ENCODE peak calls at places on chromosomes 11 and 22, in nine cellular contexts. One of them, this sample, is unnamed.

GRCh38 chr11:2702771-2703486 is 3.1 kb upstream of the KCNQ1OT1 start:
- DNase-seq in HEK293T: no peak
- DNase-seq in nephron progenitor cell: no peak
- DNase-seq in neuronal stem cell: no peak
- DNase-seq in NCI-H1092: no peak
- DNase-seq in HCEC 1CT: no peak
- DNase-seq in NCI-H446: no peak
- DNase-seq in BE2C: no peak
- DNase-seq in H9: no peak
- DNase-seq in this sample: peak

GRCh38 chr22:43385770-43386641 is 25.8 kb upstream of the MPPED1 start:
- DNase-seq in NCI-H1092: peak
- DNase-seq in HCEC 1CT: peak
- DNase-seq in neuronal stem cell: peak
- DNase-seq in NCI-H446: peak
- DNase-seq in H9: peak
- DNase-seq in HEK293T: peak
- DNase-seq in nephron progenitor cell: peak
- DNase-seq in BE2C: peak
- DNase-seq in this sample: peak

GRCh38 chr11:72595292-72595684 is 78.9 kb downstream of the PDE2A start:
- DNase-seq in BE2C: no peak
- DNase-seq in H9: no peak
- DNase-seq in HEK293T: no peak
- DNase-seq in HCEC 1CT: no peak
- DNase-seq in nephron progenitor cell: no peak
- DNase-seq in neuronal stem cell: peak
- DNase-seq in NCI-H446: no peak
- DNase-seq in NCI-H1092: no peak
- DNase-seq in this sample: no peak

GRCh38 chr11:35043933-35044332 is 95.0 kb upstream of the CD44 start:
- DNase-seq in neuronal stem cell: no peak
- DNase-seq in H9: no peak
- DNase-seq in NCI-H446: peak
- DNase-seq in BE2C: no peak
- DNase-seq in nephron progenitor cell: no peak
- DNase-seq in NCI-H1092: no peak
- DNase-seq in HCEC 1CT: no peak
- DNase-seq in HEK293T: no peak
- DNase-seq in this sample: no peak

GRCh38 chr11:47258317-47258902 is 614 bp downstream of the NR1H3 start:
- DNase-seq in BE2C: no peak
- DNase-seq in NCI-H446: no peak
- DNase-seq in NCI-H1092: no peak
- DNase-seq in H9: no peak
- DNase-seq in nephron progenitor cell: no peak
- DNase-seq in HEK293T: no peak
- DNase-seq in HCEC 1CT: no peak
- DNase-seq in neuronal stem cell: no peak
- DNase-seq in this sample: peak

GRCh38 chr11:79472736-79473536 is 32.1 kb upstream of the TENM4 start:
- DNase-seq in HCEC 1CT: no peak
- DNase-seq in NCI-H1092: no peak
- DNase-seq in BE2C: no peak
- DNase-seq in nephron progenitor cell: no peak
- DNase-seq in NCI-H446: no peak
- DNase-seq in H9: peak
- DNase-seq in neuronal stem cell: no peak
- DNase-seq in HEK293T: no peak
- DNase-seq in this sample: no peak

GRCh38 chr22:43186272-43187170 is at the start of gene TTLL12:
- DNase-seq in HCEC 1CT: peak
- DNase-seq in NCI-H1092: no peak
- DNase-seq in nephron progenitor cell: peak
- DNase-seq in NCI-H446: peak
- DNase-seq in neuronal stem cell: peak
- DNase-seq in BE2C: peak
- DNase-seq in HEK293T: peak
- DNase-seq in H9: peak
- DNase-seq in this sample: peak

GRCh38 chr11:130915556-130916237 is 582 bp downstream of the SNX19 start:
- DNase-seq in nephron progenitor cell: no peak
- DNase-seq in NCI-H446: no peak
- DNase-seq in BE2C: peak
- DNase-seq in HCEC 1CT: no peak
- DNase-seq in NCI-H1092: no peak
- DNase-seq in H9: no peak
- DNase-seq in HEK293T: no peak
- DNase-seq in neuronal stem cell: no peak
- DNase-seq in this sample: no peak

GRCh38 chr11:59550368-59550841 is 39.1 kb downstream of the OR4D9 start:
- DNase-seq in BE2C: peak
- DNase-seq in HEK293T: peak
- DNase-seq in NCI-H1092: peak
- DNase-seq in nephron progenitor cell: peak
- DNase-seq in NCI-H446: peak
- DNase-seq in neuronal stem cell: peak
- DNase-seq in H9: peak
- DNase-seq in HCEC 1CT: peak
- DNase-seq in this sample: peak

GRCh38 chr11:127873478-127873877 is 713.9 kb downstream of the ETS1 start:
- DNase-seq in neuronal stem cell: no peak
- DNase-seq in NCI-H446: no peak
- DNase-seq in HCEC 1CT: no peak
- DNase-seq in nephron progenitor cell: no peak
- DNase-seq in H9: no peak
- DNase-seq in HEK293T: no peak
- DNase-seq in BE2C: no peak
- DNase-seq in NCI-H1092: no peak
- DNase-seq in this sample: no peak

GRCh38 chr11:63491614-63492372 is 826 bp upstream of the PLAAT5 start:
- DNase-seq in NCI-H446: no peak
- DNase-seq in nephron progenitor cell: no peak
- DNase-seq in HCEC 1CT: no peak
- DNase-seq in neuronal stem cell: no peak
- DNase-seq in HEK293T: no peak
- DNase-seq in H9: no peak
- DNase-seq in NCI-H1092: no peak
- DNase-seq in BE2C: no peak
- DNase-seq in this sample: no peak

GRCh38 chr11:61297741-61298140 is 2.6 kb upstream of the VWCE start:
- DNase-seq in NCI-H1092: no peak
- DNase-seq in BE2C: no peak
- DNase-seq in HEK293T: no peak
- DNase-seq in neuronal stem cell: no peak
- DNase-seq in nephron progenitor cell: no peak
- DNase-seq in HCEC 1CT: peak
- DNase-seq in H9: no peak
- DNase-seq in NCI-H446: no peak
- DNase-seq in this sample: no peak

GRCh38 chr11:18001191-18001590 is 11.7 kb downstream of the SERGEF start:
- DNase-seq in NCI-H446: no peak
- DNase-seq in nephron progenitor cell: no peak
- DNase-seq in HCEC 1CT: no peak
- DNase-seq in H9: no peak
- DNase-seq in neuronal stem cell: no peak
- DNase-seq in NCI-H1092: no peak
- DNase-seq in BE2C: no peak
- DNase-seq in HEK293T: no peak
- DNase-seq in this sample: no peak

GRCh38 chr11:73975479-73975757 is 7.2 kb downstream of the UCP2 start:
- DNase-seq in BE2C: no peak
- DNase-seq in H9: no peak
- DNase-seq in HEK293T: no peak
- DNase-seq in HCEC 1CT: no peak
- DNase-seq in nephron progenitor cell: no peak
- DNase-seq in NCI-H1092: no peak
- DNase-seq in NCI-H446: no peak
- DNase-seq in neuronal stem cell: no peak
- DNase-seq in this sample: peak

GRCh38 chr22:25362215-25362882 is 142.9 kb downstream of the CRYBB2 start:
- DNase-seq in NCI-H446: peak
- DNase-seq in BE2C: peak
- DNase-seq in neuronal stem cell: peak
- DNase-seq in HCEC 1CT: peak
- DNase-seq in NCI-H1092: peak
- DNase-seq in nephron progenitor cell: peak
- DNase-seq in H9: peak
- DNase-seq in HEK293T: peak
- DNase-seq in this sample: peak

GRCh38 chr22:37345863-37346514 is 63.7 kb downstream of the CYTH4 start:
- DNase-seq in NCI-H446: no peak
- DNase-seq in HEK293T: no peak
- DNase-seq in neuronal stem cell: no peak
- DNase-seq in BE2C: no peak
- DNase-seq in NCI-H1092: no peak
- DNase-seq in H9: no peak
- DNase-seq in nephron progenitor cell: no peak
- DNase-seq in HCEC 1CT: peak
- DNase-seq in this sample: peak

GRCh38 chr22:33038131-33038772 is 19.9 kb downstream of the SYN3 start:
- DNase-seq in HCEC 1CT: no peak
- DNase-seq in HEK293T: no peak
- DNase-seq in nephron progenitor cell: no peak
- DNase-seq in H9: no peak
- DNase-seq in neuronal stem cell: peak
- DNase-seq in NCI-H1092: no peak
- DNase-seq in NCI-H446: no peak
- DNase-seq in BE2C: no peak
- DNase-seq in this sample: no peak

GRCh38 chr11:31397239-31397834 is 27.7 kb downstream of the DNAJC24 start:
- DNase-seq in NCI-H1092: peak
- DNase-seq in neuronal stem cell: no peak
- DNase-seq in H9: no peak
- DNase-seq in NCI-H446: peak
- DNase-seq in HEK293T: peak
- DNase-seq in nephron progenitor cell: no peak
- DNase-seq in HCEC 1CT: peak
- DNase-seq in BE2C: no peak
- DNase-seq in this sample: no peak

GRCh38 chr11:3957437-3957836 is 102.0 kb downstream of the STIM1 start:
- DNase-seq in NCI-H1092: no peak
- DNase-seq in nephron progenitor cell: no peak
- DNase-seq in H9: no peak
- DNase-seq in HCEC 1CT: no peak
- DNase-seq in neuronal stem cell: no peak
- DNase-seq in NCI-H446: no peak
- DNase-seq in BE2C: no peak
- DNase-seq in HEK293T: no peak
- DNase-seq in this sample: no peak

GRCh38 chr11:86978756-86979608 is 23.8 kb upstream of the FZD4 start:
- DNase-seq in nephron progenitor cell: no peak
- DNase-seq in H9: no peak
- DNase-seq in NCI-H1092: no peak
- DNase-seq in HEK293T: no peak
- DNase-seq in BE2C: no peak
- DNase-seq in NCI-H446: peak
- DNase-seq in neuronal stem cell: no peak
- DNase-seq in HCEC 1CT: peak
- DNase-seq in this sample: no peak

GRCh38 chr11:45563801-45564200 is 101.6 kb downstream of the CHST1 start:
- DNase-seq in NCI-H446: no peak
- DNase-seq in neuronal stem cell: no peak
- DNase-seq in HCEC 1CT: no peak
- DNase-seq in nephron progenitor cell: no peak
- DNase-seq in BE2C: no peak
- DNase-seq in NCI-H1092: no peak
- DNase-seq in HEK293T: no peak
- DNase-seq in H9: no peak
- DNase-seq in this sample: no peak

GRCh38 chr22:24427500-24428164 is at the start of gene ADORA2A:
- DNase-seq in HEK293T: no peak
- DNase-seq in NCI-H446: no peak
- DNase-seq in BE2C: no peak
- DNase-seq in H9: no peak
- DNase-seq in NCI-H1092: no peak
- DNase-seq in neuronal stem cell: no peak
- DNase-seq in HCEC 1CT: no peak
- DNase-seq in nephron progenitor cell: no peak
- DNase-seq in this sample: peak

GRCh38 chr22:38799265-38800002 is 5.5 kb upstream of the DNAL4 start:
- DNase-seq in neuronal stem cell: no peak
- DNase-seq in HEK293T: no peak
- DNase-seq in BE2C: no peak
- DNase-seq in NCI-H446: no peak
- DNase-seq in nephron progenitor cell: no peak
- DNase-seq in H9: no peak
- DNase-seq in NCI-H1092: no peak
- DNase-seq in HCEC 1CT: peak
- DNase-seq in this sample: no peak

GRCh38 chr11:96817488-96817887 is 427.7 kb downstream of the JRKL start:
- DNase-seq in H9: no peak
- DNase-seq in NCI-H1092: no peak
- DNase-seq in NCI-H446: no peak
- DNase-seq in HCEC 1CT: peak
- DNase-seq in HEK293T: no peak
- DNase-seq in BE2C: no peak
- DNase-seq in neuronal stem cell: no peak
- DNase-seq in nephron progenitor cell: no peak
- DNase-seq in this sample: no peak

GRCh38 chr11:1351278-1351937 is 38.3 kb upstream of the BRSK2 start:
- DNase-seq in NCI-H1092: no peak
- DNase-seq in HEK293T: peak
- DNase-seq in HCEC 1CT: no peak
- DNase-seq in H9: peak
- DNase-seq in BE2C: peak
- DNase-seq in NCI-H446: no peak
- DNase-seq in nephron progenitor cell: no peak
- DNase-seq in neuronal stem cell: no peak
- DNase-seq in this sample: no peak

GRCh38 chr22:39292561-39293074 is 26.8 kb downstream of the RPL3 start:
- DNase-seq in NCI-H1092: no peak
- DNase-seq in neuronal stem cell: peak
- DNase-seq in nephron progenitor cell: peak
- DNase-seq in HCEC 1CT: peak
- DNase-seq in NCI-H446: no peak
- DNase-seq in H9: peak
- DNase-seq in HEK293T: peak
- DNase-seq in BE2C: peak
- DNase-seq in this sample: peak

GRCh38 chr11:32099516-32099915 is 8.6 kb downstream of the RCN1 start:
- DNase-seq in NCI-H1092: no peak
- DNase-seq in H9: no peak
- DNase-seq in nephron progenitor cell: no peak
- DNase-seq in neuronal stem cell: no peak
- DNase-seq in HCEC 1CT: no peak
- DNase-seq in BE2C: no peak
- DNase-seq in NCI-H446: no peak
- DNase-seq in HEK293T: no peak
- DNase-seq in this sample: no peak

GRCh38 chr22:41512421-41513194 is 31.7 kb downstream of the POLR3H start:
- DNase-seq in HEK293T: peak
- DNase-seq in BE2C: peak
- DNase-seq in H9: peak
- DNase-seq in NCI-H1092: no peak
- DNase-seq in nephron progenitor cell: peak
- DNase-seq in NCI-H446: no peak
- DNase-seq in neuronal stem cell: peak
- DNase-seq in HCEC 1CT: peak
- DNase-seq in this sample: no peak

GRCh38 chr11:131928992-131929391 is 558.6 kb downstream of the NTM start:
- DNase-seq in BE2C: no peak
- DNase-seq in HCEC 1CT: no peak
- DNase-seq in H9: peak
- DNase-seq in HEK293T: no peak
- DNase-seq in neuronal stem cell: no peak
- DNase-seq in nephron progenitor cell: peak
- DNase-seq in NCI-H446: no peak
- DNase-seq in NCI-H1092: no peak
- DNase-seq in this sample: no peak

GRCh38 chr11:78715639-78716311 is 141.1 kb upstream of the NARS2 start:
- DNase-seq in HCEC 1CT: peak
- DNase-seq in BE2C: peak
- DNase-seq in nephron progenitor cell: peak
- DNase-seq in NCI-H446: peak
- DNase-seq in neuronal stem cell: peak
- DNase-seq in H9: peak
- DNase-seq in HEK293T: peak
- DNase-seq in NCI-H1092: peak
- DNase-seq in this sample: peak

GRCh38 chr11:122167100-122167499 is 51.1 kb upstream of the BLID start:
- DNase-seq in NCI-H1092: no peak
- DNase-seq in nephron progenitor cell: no peak
- DNase-seq in neuronal stem cell: no peak
- DNase-seq in H9: no peak
- DNase-seq in BE2C: no peak
- DNase-seq in HCEC 1CT: peak
- DNase-seq in HEK293T: no peak
- DNase-seq in NCI-H446: no peak
- DNase-seq in this sample: no peak

This sample was measured in Right ventricle myocardium superior.